ENCODE peak calls at places on chromosomes 12 and 14, in seven cellular contexts. O, C, F, X, W, V and N are unnamed samples.
A peak's percentile ranks its signal among the peaks of the same experiment; 100 is the strongest.

GRCh38 chr12:112046003-112046402 is 32.8 kb downstream of the ERP29 start:
- DNase-seq in O (no peak), C (no peak), F (no peak), X (no peak), W (no peak), V (no peak), N (no peak)

GRCh38 chr14:24274101-24274543 is 2.7 kb upstream of the RABGGTA start:
- DNase-seq in O (no peak), C (no peak), F (peak; percentile 19), X (no peak), W (no peak), V (peak; percentile 86), N (no peak)

GRCh38 chr14:51644215-51644969 is 7.3 kb upstream of the FRMD6 start:
- DNase-seq in O (no peak), C (no peak), F (peak; percentile 70), X (no peak), W (no peak), V (no peak), N (no peak)

GRCh38 chr14:40870252-40870651 is 736.4 kb upstream of the LRFN5 start:
- DNase-seq in O (no peak), C (no peak), F (no peak), X (no peak), W (no peak), V (no peak), N (no peak)

GRCh38 chr12:14272954-14273910 is 92.2 kb upstream of the ATF7IP start:
- DNase-seq in O (no peak), C (no peak), F (peak; percentile 46), X (no peak), W (no peak), V (no peak), N (no peak)

GRCh38 chr14:44649056-44649455 is 142.0 kb upstream of the FSCB start:
- DNase-seq in O (no peak), C (no peak), F (no peak), X (no peak), W (no peak), V (no peak), N (no peak)

GRCh38 chr12:51048601-51049369 is 658 bp downstream of the LETMD1 start:
- DNase-seq in O (no peak), C (no peak), F (no peak), X (no peak), W (no peak), V (no peak), N (peak; percentile 62)

GRCh38 chr14:55098561-55098898 is 30.5 kb upstream of the LGALS3 start:
- DNase-seq in O (no peak), C (no peak), F (no peak), X (no peak), W (no peak), V (no peak), N (no peak)

GRCh38 chr12:2484141-2484776 is 310.5 kb upstream of the FKBP4 start:
- DNase-seq in O (no peak), C (no peak), F (no peak), X (no peak), W (no peak), V (no peak), N (no peak)

GRCh38 chr14:71555654-71556559 is 376.3 kb upstream of the RGS6 start:
- DNase-seq in O (no peak), C (no peak), F (peak; percentile 51), X (no peak), W (no peak), V (no peak), N (no peak)

GRCh38 chr12:17618831-17619230 is 471.2 kb downstream of the RERGL start:
- DNase-seq in O (no peak), C (no peak), F (no peak), X (no peak), W (no peak), V (no peak), N (no peak)

GRCh38 chr12:66947119-66947518 is 268.2 kb upstream of the GRIP1 start:
- DNase-seq in O (no peak), C (no peak), F (peak; percentile 48), X (no peak), W (no peak), V (peak; percentile 40), N (no peak)

GRCh38 chr14:90644882-90645281 is 171.3 kb downstream of the TTC7B start:
- DNase-seq in O (no peak), C (no peak), F (peak; percentile 55), X (peak; percentile 54), W (no peak), V (no peak), N (no peak)

GRCh38 chr14:35332517-35333346 is 40.5 kb downstream of the PSMA6 start:
- DNase-seq in O (no peak), C (no peak), F (peak; percentile 13), X (no peak), W (peak; percentile 74), V (peak; percentile 76), N (peak; percentile 56)

GRCh38 chr12:69157023-69157655 is 82.2 kb upstream of the CPSF6 start:
- DNase-seq in O (peak; percentile 90), C (peak; percentile 76), F (peak; percentile 72), X (peak; percentile 77), W (peak; percentile 94), V (peak; percentile 66), N (peak; percentile 99)

GRCh38 chr12:132524405-132524804 is 34.5 kb downstream of the FBRSL1 start:
- DNase-seq in O (no peak), C (no peak), F (peak; percentile 64), X (no peak), W (no peak), V (peak; percentile 93), N (no peak)

GRCh38 chr12:16492820-16493797 is 112.9 kb downstream of the LMO3 start:
- DNase-seq in O (no peak), C (no peak), F (no peak), X (no peak), W (no peak), V (no peak), N (no peak)

GRCh38 chr12:16495196-16495595 is 110.8 kb downstream of the LMO3 start:
- DNase-seq in O (no peak), C (no peak), F (no peak), X (no peak), W (no peak), V (no peak), N (no peak)

GRCh38 chr12:16492240-16492639 is 113.7 kb downstream of the LMO3 start:
- DNase-seq in O (no peak), C (no peak), F (no peak), X (no peak), W (no peak), V (no peak), N (peak; percentile 58)
- TF ChIP-seq CTCF in O (no peak), C (no peak), F (no peak), X (no peak), W (no peak), V (no peak), N (peak; percentile 58)

DNA sequence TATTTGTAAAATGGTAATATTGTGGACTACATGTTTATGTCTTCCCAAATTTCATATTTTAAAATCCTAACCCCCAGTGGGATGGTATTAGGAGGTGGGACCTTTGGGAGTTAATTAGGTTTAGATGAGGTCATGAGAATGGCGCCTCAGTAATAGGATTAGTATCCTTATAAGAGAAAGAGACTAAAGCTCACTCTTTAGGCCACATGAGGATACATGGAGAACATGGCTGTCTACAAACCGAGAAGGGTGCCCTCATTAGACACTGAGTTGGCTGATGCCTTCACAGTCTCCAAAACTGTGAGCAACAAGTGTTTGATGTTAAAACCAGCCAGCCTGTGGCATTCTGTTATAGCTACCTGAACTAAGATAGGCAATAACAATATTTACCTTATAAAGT is 58.3 kb upstream of the OTOGL start:
- DNase-seq in O (no peak), C (no peak), F (no peak), X (no peak), W (no peak), V (no peak), N (no peak)
- TF ChIP-seq CTCF in O (no peak), C (no peak), F (no peak), X (no peak), W (no peak), V (no peak), N (no peak)

GRCh38 chr12:117046425-117046824 is 52.8 kb downstream of the TESC start:
- DNase-seq in O (no peak), C (no peak), F (no peak), X (no peak), W (no peak), V (no peak), N (no peak)

GRCh38 chr12:117045175-117045997 is 53.8 kb downstream of the TESC start:
- DNase-seq in O (no peak), C (no peak), F (no peak), X (no peak), W (no peak), V (no peak), N (peak; percentile 66)

GRCh38 chr12:117046861-117047530 is 52.2 kb downstream of the TESC start:
- DNase-seq in O (no peak), C (no peak), F (no peak), X (no peak), W (no peak), V (no peak), N (no peak)

GRCh38 chr12:117044790-117045174 is 54.4 kb downstream of the TESC start:
- DNase-seq in O (no peak), C (no peak), F (no peak), X (no peak), W (no peak), V (no peak), N (no peak)

DNA sequence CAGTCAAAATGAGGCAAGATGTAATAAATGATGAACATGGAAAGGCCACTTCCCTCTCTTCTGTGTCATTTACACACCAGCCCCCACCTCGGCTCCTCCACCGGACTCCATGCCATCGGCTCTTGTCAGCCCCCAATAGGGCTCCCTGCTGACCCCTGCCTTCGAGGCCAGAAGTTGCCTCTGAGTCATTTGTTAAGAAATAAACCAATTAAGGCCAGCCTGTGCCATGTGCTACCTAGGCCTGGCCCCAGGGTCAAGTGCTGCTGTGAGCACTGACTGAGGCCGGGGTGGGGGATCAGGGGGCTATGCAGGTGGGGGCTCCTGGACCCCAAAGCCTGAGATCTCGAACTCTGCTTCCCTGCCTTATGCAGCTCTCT is 53.2 kb downstream of the TESC start:
- DNase-seq in O (no peak), C (no peak), F (no peak), X (no peak), W (no peak), V (no peak), N (peak; percentile 86)
- TF ChIP-seq CTCF in O (no peak), C (peak; percentile 41), F (no peak), X (peak; percentile 12), W (no peak), V (no peak), N (peak; percentile 67)

GRCh38 chr14:87883750-87884149 is 109.2 kb downstream of the GALC start:
- DNase-seq in O (no peak), C (no peak), F (no peak), X (no peak), W (no peak), V (no peak), N (no peak)

DNA sequence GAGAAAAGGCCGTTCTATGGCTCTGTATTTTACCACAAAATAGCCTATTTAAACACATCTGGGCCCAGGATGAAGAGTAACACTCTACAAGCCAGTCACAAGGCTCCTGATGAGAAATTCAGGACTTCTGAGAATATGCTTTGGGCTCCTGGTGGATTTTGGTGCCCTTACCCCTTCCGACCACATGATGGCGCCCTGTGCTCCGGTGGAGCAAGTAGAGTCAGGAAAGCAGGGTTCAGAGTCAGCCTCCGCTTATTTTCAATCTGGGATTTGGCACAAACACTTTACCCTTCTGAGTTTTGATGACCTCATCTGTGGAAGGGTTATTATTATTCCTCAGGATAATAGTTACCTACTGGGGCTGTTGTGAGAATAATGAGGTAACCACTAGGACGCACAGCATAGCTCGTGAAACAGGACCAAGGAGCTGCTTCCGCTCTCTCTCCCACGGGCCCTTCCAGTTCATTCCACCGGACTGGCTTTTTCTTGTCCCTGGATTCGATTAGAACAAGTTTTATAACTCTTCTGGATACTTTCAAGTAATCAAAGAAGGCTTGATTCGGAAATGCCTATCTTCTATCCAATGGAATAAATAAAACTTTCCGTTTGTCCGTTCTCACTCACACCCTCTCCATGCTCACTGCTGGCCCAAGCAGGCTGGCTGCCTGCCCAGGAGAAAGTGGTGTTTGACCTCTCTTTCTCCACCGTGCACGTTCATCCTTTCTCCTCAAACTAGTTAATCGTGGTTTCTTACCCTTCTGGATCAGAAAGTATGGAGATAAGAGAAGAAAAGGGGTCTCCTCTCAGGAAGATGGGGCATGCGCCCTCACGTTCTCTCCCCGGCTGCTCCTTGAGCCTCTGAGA is 104.6 kb downstream of the GALC start:
- DNase-seq in O (no peak), C (no peak), F (no peak), X (no peak), W (no peak), V (no peak), N (peak; percentile 92)
- TF ChIP-seq CTCF in O (no peak), C (peak; percentile 52), F (peak; percentile 45), X (peak; percentile 31), W (peak; percentile 47), V (peak; percentile 38), N (peak; percentile 90)